ENCODE peak calls at places on chromosomes 16 and 17, in four cellular contexts. One of them, this sample, is unnamed.

GRCh38 chr16:67862623-67863583 is 9.9 kb upstream of the EDC4 start:
- DNase-seq in stimulated activated naive CD8-positive, alpha-beta T cell treated with anti-CD3 and anti-CD28 coated beads, Interleukin-15, amount 100 ng/mL, for 72 hours: no peak
- DNase-seq in anterior cingulate cortex: no peak
- DNase-seq in HuH-7: no peak
- DNase-seq in this sample: no peak

GRCh38 chr17:81517339-81518112 is 4.9 kb upstream of the ACTG1 start:
- DNase-seq in stimulated activated naive CD8-positive, alpha-beta T cell treated with anti-CD3 and anti-CD28 coated beads, Interleukin-15, amount 100 ng/mL, for 72 hours: no peak
- DNase-seq in anterior cingulate cortex: no peak
- DNase-seq in HuH-7: no peak
- DNase-seq in this sample: no peak

GRCh38 chr17:40516581-40517285 is 15.3 kb upstream of the TNS4 start:
- DNase-seq in stimulated activated naive CD8-positive, alpha-beta T cell treated with anti-CD3 and anti-CD28 coated beads, Interleukin-15, amount 100 ng/mL, for 72 hours: peak
- DNase-seq in anterior cingulate cortex: no peak
- DNase-seq in HuH-7: no peak
- DNase-seq in this sample: peak

GRCh38 chr16:62068747-62069146 is 32.5 kb upstream of the CDH8 start:
- DNase-seq in stimulated activated naive CD8-positive, alpha-beta T cell treated with anti-CD3 and anti-CD28 coated beads, Interleukin-15, amount 100 ng/mL, for 72 hours: no peak
- DNase-seq in anterior cingulate cortex: no peak
- DNase-seq in HuH-7: peak
- DNase-seq in this sample: no peak

GRCh38 chr16:62034236-62035114 is 1.8 kb downstream of the CDH8 start:
- DNase-seq in stimulated activated naive CD8-positive, alpha-beta T cell treated with anti-CD3 and anti-CD28 coated beads, Interleukin-15, amount 100 ng/mL, for 72 hours: no peak
- DNase-seq in anterior cingulate cortex: no peak
- DNase-seq in HuH-7: no peak
- DNase-seq in this sample: no peak

GRCh38 chr17:7004398-7005253 is 7.8 kb upstream of the RNASEK start:
- DNase-seq in stimulated activated naive CD8-positive, alpha-beta T cell treated with anti-CD3 and anti-CD28 coated beads, Interleukin-15, amount 100 ng/mL, for 72 hours: peak
- DNase-seq in anterior cingulate cortex: no peak
- DNase-seq in HuH-7: peak
- DNase-seq in this sample: no peak

GRCh38 chr16:59170065-59170712 is 436.1 kb upstream of the GOT2 start:
- DNase-seq in stimulated activated naive CD8-positive, alpha-beta T cell treated with anti-CD3 and anti-CD28 coated beads, Interleukin-15, amount 100 ng/mL, for 72 hours: no peak
- DNase-seq in anterior cingulate cortex: no peak
- DNase-seq in HuH-7: no peak
- DNase-seq in this sample: no peak

GRCh38 chr17:3827124-3827773 is 18.8 kb downstream of the NCBP3 start:
- DNase-seq in stimulated activated naive CD8-positive, alpha-beta T cell treated with anti-CD3 and anti-CD28 coated beads, Interleukin-15, amount 100 ng/mL, for 72 hours: peak
- DNase-seq in anterior cingulate cortex: peak
- DNase-seq in HuH-7: no peak
- DNase-seq in this sample: peak

GRCh38 chr16:89274561-89275283 is 57.2 kb downstream of the ZNF778 start:
- DNase-seq in stimulated activated naive CD8-positive, alpha-beta T cell treated with anti-CD3 and anti-CD28 coated beads, Interleukin-15, amount 100 ng/mL, for 72 hours: no peak
- DNase-seq in anterior cingulate cortex: no peak
- DNase-seq in HuH-7: no peak
- DNase-seq in this sample: no peak

GRCh38 chr17:75152971-75153853 is 1.1 kb downstream of the JPT1 start:
- DNase-seq in stimulated activated naive CD8-positive, alpha-beta T cell treated with anti-CD3 and anti-CD28 coated beads, Interleukin-15, amount 100 ng/mL, for 72 hours: no peak
- DNase-seq in anterior cingulate cortex: no peak
- DNase-seq in HuH-7: no peak
- DNase-seq in this sample: peak

GRCh38 chr17:60665602-60666001 is 12.0 kb upstream of the BCAS3 start:
- DNase-seq in stimulated activated naive CD8-positive, alpha-beta T cell treated with anti-CD3 and anti-CD28 coated beads, Interleukin-15, amount 100 ng/mL, for 72 hours: no peak
- DNase-seq in anterior cingulate cortex: no peak
- DNase-seq in HuH-7: no peak
- DNase-seq in this sample: no peak